ENCODE peak calls at places on chromosomes 7 and 10, in ten cellular contexts. One of them, this sample, is unnamed.

GRCh38 chr10:80552151-80552646 is 14.5 kb downstream of the SH2D4B start:
- DNase-seq in kidney epithelial cell: no peak
- DNase-seq in HFFc6: no peak
- DNase-seq in Peyer's patch: no peak
- DNase-seq in natural killer cell: no peak
- DNase-seq in A549: no peak
- DNase-seq in left ventricle myocardium inferior: peak
- DNase-seq in mammary epithelial cell: no peak
- DNase-seq in brain microvascular endothelial cell: no peak
- DNase-seq in MCF 10A: no peak
- DNase-seq in this sample: no peak

GRCh38 chr10:102678842-102679289 is 34.6 kb downstream of the TRIM8 start:
- DNase-seq in kidney epithelial cell: no peak
- DNase-seq in HFFc6: peak
- DNase-seq in Peyer's patch: peak
- DNase-seq in natural killer cell: no peak
- DNase-seq in A549: peak
- DNase-seq in left ventricle myocardium inferior: peak
- DNase-seq in mammary epithelial cell: peak
- DNase-seq in brain microvascular endothelial cell: peak
- DNase-seq in MCF 10A: peak
- DNase-seq in this sample: no peak

GRCh38 chr10:113108180-113108835 is 158.3 kb downstream of the TCF7L2 start:
- DNase-seq in kidney epithelial cell: no peak
- DNase-seq in HFFc6: no peak
- DNase-seq in Peyer's patch: no peak
- DNase-seq in natural killer cell: no peak
- DNase-seq in A549: peak
- DNase-seq in left ventricle myocardium inferior: no peak
- DNase-seq in mammary epithelial cell: no peak
- DNase-seq in brain microvascular endothelial cell: no peak
- DNase-seq in MCF 10A: peak
- DNase-seq in this sample: peak

GRCh38 chr10:59064759-59065498 is 111.5 kb upstream of the PHYHIPL start:
- DNase-seq in kidney epithelial cell: no peak
- DNase-seq in HFFc6: no peak
- DNase-seq in Peyer's patch: no peak
- DNase-seq in natural killer cell: no peak
- DNase-seq in A549: no peak
- DNase-seq in left ventricle myocardium inferior: no peak
- DNase-seq in mammary epithelial cell: no peak
- DNase-seq in brain microvascular endothelial cell: no peak
- DNase-seq in MCF 10A: no peak
- DNase-seq in this sample: no peak

GRCh38 chr10:78974409-78975317 is 94.1 kb upstream of the ZMIZ1 start:
- DNase-seq in kidney epithelial cell: peak
- DNase-seq in HFFc6: peak
- DNase-seq in Peyer's patch: peak
- DNase-seq in natural killer cell: peak
- DNase-seq in A549: peak
- DNase-seq in left ventricle myocardium inferior: peak
- DNase-seq in mammary epithelial cell: peak
- DNase-seq in brain microvascular endothelial cell: peak
- DNase-seq in MCF 10A: peak
- DNase-seq in this sample: peak

GRCh38 chr7:23373151-23374004 is 74.2 kb downstream of the MALSU1 start:
- DNase-seq in kidney epithelial cell: no peak
- DNase-seq in HFFc6: no peak
- DNase-seq in Peyer's patch: peak
- DNase-seq in natural killer cell: no peak
- DNase-seq in A549: no peak
- DNase-seq in left ventricle myocardium inferior: no peak
- DNase-seq in mammary epithelial cell: peak
- DNase-seq in brain microvascular endothelial cell: no peak
- DNase-seq in MCF 10A: no peak
- DNase-seq in this sample: peak

GRCh38 chr10:7383442-7383841 is 27.4 kb downstream of the SFMBT2 start:
- DNase-seq in kidney epithelial cell: no peak
- DNase-seq in HFFc6: no peak
- DNase-seq in Peyer's patch: no peak
- DNase-seq in natural killer cell: no peak
- DNase-seq in A549: no peak
- DNase-seq in left ventricle myocardium inferior: no peak
- DNase-seq in mammary epithelial cell: no peak
- DNase-seq in brain microvascular endothelial cell: no peak
- DNase-seq in MCF 10A: no peak
- DNase-seq in this sample: no peak

GRCh38 chr10:73780966-73781365 is 882 bp upstream of the CHCHD1 start:
- DNase-seq in kidney epithelial cell: no peak
- DNase-seq in HFFc6: no peak
- DNase-seq in Peyer's patch: no peak
- DNase-seq in natural killer cell: no peak
- DNase-seq in A549: no peak
- DNase-seq in left ventricle myocardium inferior: no peak
- DNase-seq in mammary epithelial cell: no peak
- DNase-seq in brain microvascular endothelial cell: no peak
- DNase-seq in MCF 10A: no peak
- DNase-seq in this sample: no peak

GRCh38 chr7:93006480-93007095 is 111.2 kb downstream of the SAMD9 start:
- DNase-seq in kidney epithelial cell: no peak
- DNase-seq in HFFc6: no peak
- DNase-seq in Peyer's patch: no peak
- DNase-seq in natural killer cell: no peak
- DNase-seq in A549: no peak
- DNase-seq in left ventricle myocardium inferior: no peak
- DNase-seq in mammary epithelial cell: no peak
- DNase-seq in brain microvascular endothelial cell: no peak
- DNase-seq in MCF 10A: no peak
- DNase-seq in this sample: no peak

GRCh38 chr7:134856692-134857091 is 77.3 kb downstream of the CALD1 start:
- DNase-seq in kidney epithelial cell: no peak
- DNase-seq in HFFc6: no peak
- DNase-seq in Peyer's patch: no peak
- DNase-seq in natural killer cell: no peak
- DNase-seq in A549: no peak
- DNase-seq in left ventricle myocardium inferior: no peak
- DNase-seq in mammary epithelial cell: no peak
- DNase-seq in brain microvascular endothelial cell: no peak
- DNase-seq in MCF 10A: no peak
- DNase-seq in this sample: no peak

DNA sequence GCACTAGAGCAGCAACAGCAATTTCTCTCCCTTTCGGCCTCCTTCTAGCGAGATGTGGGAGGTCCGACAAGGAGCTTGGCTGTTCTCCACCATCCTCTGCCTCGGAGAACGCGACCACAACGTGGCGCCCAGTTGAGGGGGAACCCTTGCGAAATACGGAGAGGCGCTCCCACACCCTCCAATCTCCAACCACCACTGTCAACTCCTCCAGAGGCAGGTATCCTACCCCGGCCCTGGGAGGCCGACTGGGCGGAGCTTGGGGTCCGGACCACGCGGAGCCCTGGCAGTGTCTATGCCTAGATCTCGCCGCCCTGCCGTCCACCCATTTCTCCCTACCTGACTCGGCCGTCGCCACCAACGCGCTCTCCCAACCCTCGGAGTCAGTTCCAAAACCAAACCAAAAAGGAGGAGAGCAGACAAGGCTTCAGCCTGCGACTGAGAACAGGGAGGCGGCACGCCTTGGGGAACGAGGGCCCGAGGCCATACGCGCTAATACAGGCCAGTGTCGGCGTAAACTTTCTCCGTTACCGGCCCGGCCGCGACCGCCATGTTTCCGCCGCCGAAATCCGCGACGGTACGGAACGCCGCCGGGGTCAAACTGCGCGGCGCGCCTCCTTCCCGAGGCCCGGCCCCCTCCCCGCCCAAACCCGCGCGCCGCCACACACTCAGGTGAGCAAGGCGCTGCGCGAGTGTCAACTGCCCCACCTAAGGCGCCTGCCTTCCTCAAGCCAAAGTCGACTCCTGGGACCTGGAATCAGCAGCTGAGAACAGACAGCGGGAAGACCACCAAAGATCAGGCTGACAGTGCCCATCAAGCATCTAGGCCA is at the start of gene TMEM168:
- DNase-seq in kidney epithelial cell: peak
- DNase-seq in HFFc6: peak
- DNase-seq in Peyer's patch: peak
- DNase-seq in natural killer cell: peak
- DNase-seq in A549: peak
- DNase-seq in left ventricle myocardium inferior: peak
- DNase-seq in mammary epithelial cell: peak
- DNase-seq in brain microvascular endothelial cell: peak
- DNase-seq in MCF 10A: peak
- DNase-seq in this sample: peak
- TF ChIP-seq CTCF in kidney epithelial cell: no peak
- TF ChIP-seq CTCF in HFFc6: no peak
- TF ChIP-seq CTCF in Peyer's patch: no peak
- TF ChIP-seq CTCF in natural killer cell: no peak
- TF ChIP-seq CTCF in A549: no peak
- TF ChIP-seq CTCF in left ventricle myocardium inferior: no peak
- TF ChIP-seq CTCF in mammary epithelial cell: no peak
- TF ChIP-seq CTCF in brain microvascular endothelial cell: no peak
- TF ChIP-seq CTCF in MCF 10A: no peak
- TF ChIP-seq CTCF in this sample: peak

DNA sequence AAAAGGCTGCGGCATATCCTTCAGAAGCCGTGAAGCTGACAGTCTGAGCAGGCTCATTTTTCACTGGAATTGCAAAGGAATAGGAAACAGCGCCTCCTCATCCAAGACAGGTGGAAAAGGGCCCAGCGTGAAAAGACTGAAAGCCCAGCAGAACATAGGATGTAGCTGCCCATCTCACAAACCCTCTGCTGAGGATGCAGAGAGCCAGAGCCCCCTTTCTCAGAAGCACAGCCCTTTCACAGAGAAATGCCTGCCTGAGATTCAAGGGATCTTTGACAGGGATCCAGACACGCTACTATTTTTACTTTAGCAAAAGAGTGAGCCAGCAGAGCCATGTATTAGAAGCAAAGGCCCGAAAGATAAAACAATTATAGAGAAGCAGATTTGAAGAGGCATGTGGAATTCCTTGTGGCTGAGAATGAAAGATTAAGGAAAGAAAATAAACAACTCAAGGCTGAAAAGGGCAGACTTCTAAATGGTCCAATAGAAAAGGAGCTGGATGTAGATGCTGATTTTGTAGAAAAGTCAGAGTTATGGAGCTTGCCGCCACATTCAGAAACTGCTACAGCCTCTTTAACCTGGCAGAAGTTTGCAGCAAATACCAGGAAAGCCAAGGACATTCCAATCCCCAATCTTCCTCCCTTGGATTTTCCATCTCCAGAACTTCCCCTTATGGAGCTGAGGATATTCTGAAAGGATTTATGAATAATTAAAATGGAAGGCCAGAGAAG is 36.9 kb downstream of the GDI2 start:
- DNase-seq in kidney epithelial cell: no peak
- DNase-seq in HFFc6: no peak
- DNase-seq in Peyer's patch: no peak
- DNase-seq in natural killer cell: no peak
- DNase-seq in A549: peak
- DNase-seq in left ventricle myocardium inferior: no peak
- DNase-seq in mammary epithelial cell: no peak
- DNase-seq in brain microvascular endothelial cell: no peak
- DNase-seq in MCF 10A: no peak
- DNase-seq in this sample: no peak
- TF ChIP-seq CTCF in kidney epithelial cell: no peak
- TF ChIP-seq CTCF in HFFc6: no peak
- TF ChIP-seq CTCF in Peyer's patch: no peak
- TF ChIP-seq CTCF in natural killer cell: no peak
- TF ChIP-seq CTCF in A549: peak
- TF ChIP-seq CTCF in left ventricle myocardium inferior: no peak
- TF ChIP-seq CTCF in mammary epithelial cell: peak
- TF ChIP-seq CTCF in brain microvascular endothelial cell: peak
- TF ChIP-seq CTCF in MCF 10A: no peak
- TF ChIP-seq CTCF in this sample: no peak

GRCh38 chr7:117951711-117952280 is 78.6 kb upstream of the CTTNBP2 start:
- DNase-seq in kidney epithelial cell: no peak
- DNase-seq in HFFc6: no peak
- DNase-seq in Peyer's patch: no peak
- DNase-seq in natural killer cell: no peak
- DNase-seq in A549: no peak
- DNase-seq in left ventricle myocardium inferior: no peak
- DNase-seq in mammary epithelial cell: no peak
- DNase-seq in brain microvascular endothelial cell: no peak
- DNase-seq in MCF 10A: peak
- DNase-seq in this sample: no peak
- TF ChIP-seq CTCF in kidney epithelial cell: peak
- TF ChIP-seq CTCF in HFFc6: no peak
- TF ChIP-seq CTCF in Peyer's patch: no peak
- TF ChIP-seq CTCF in natural killer cell: no peak
- TF ChIP-seq CTCF in A549: no peak
- TF ChIP-seq CTCF in left ventricle myocardium inferior: no peak
- TF ChIP-seq CTCF in mammary epithelial cell: no peak
- TF ChIP-seq CTCF in brain microvascular endothelial cell: no peak
- TF ChIP-seq CTCF in MCF 10A: no peak
- TF ChIP-seq CTCF in this sample: no peak

GRCh38 chr10:89419548-89419947 is 5.2 kb downstream of the IFIT5 start:
- DNase-seq in kidney epithelial cell: no peak
- DNase-seq in HFFc6: no peak
- DNase-seq in Peyer's patch: no peak
- DNase-seq in natural killer cell: no peak
- DNase-seq in A549: no peak
- DNase-seq in left ventricle myocardium inferior: no peak
- DNase-seq in mammary epithelial cell: no peak
- DNase-seq in brain microvascular endothelial cell: no peak
- DNase-seq in MCF 10A: peak
- DNase-seq in this sample: peak
- TF ChIP-seq CTCF in kidney epithelial cell: peak
- TF ChIP-seq CTCF in HFFc6: peak
- TF ChIP-seq CTCF in Peyer's patch: peak
- TF ChIP-seq CTCF in natural killer cell: peak
- TF ChIP-seq CTCF in A549: no peak
- TF ChIP-seq CTCF in left ventricle myocardium inferior: peak
- TF ChIP-seq CTCF in mammary epithelial cell: no peak
- TF ChIP-seq CTCF in brain microvascular endothelial cell: peak
- TF ChIP-seq CTCF in MCF 10A: no peak
- TF ChIP-seq CTCF in this sample: peak